ENCODE peak calls at places on chromosomes 7 and 10, in four cellular contexts. W is heart left ventricle, Y is Caco-2, Z is neural progenitor cell. B is an unnamed sample. For H3K36me3, the result is how much of the 10 kb centered on the place peaks cover.

GRCh38 chr10:131034451-131034850 is 277.1 kb downstream of the TCERG1L start:
- DNase-seq in W (no peak), Y (no peak), Z (no peak), B (no peak)

GRCh38 chr10:132142396-132143161 is 44.2 kb upstream of the DPYSL4 start:
- DNase-seq in W (no peak), Y (peak), Z (peak), B (peak)

GRCh38 chr7:152313879-152314604 is 121.8 kb downstream of the KMT2C start:
- DNase-seq in W (peak), Y (no peak), Z (no peak), B (no peak)

GRCh38 chr7:1151653-1152425 is 8.2 kb downstream of the ZFAND2A start:
- DNase-seq in W (no peak), Y (no peak), Z (no peak), B (no peak)

GRCh38 chr7:94050046-94050445 is 45.9 kb upstream of the BET1 start:
- DNase-seq in W (no peak), Y (no peak), Z (no peak), B (peak)

GRCh38 chr7:70710011-70710480 is 421.9 kb upstream of the GALNT17 start:
- DNase-seq in W (no peak), Y (peak), Z (no peak), B (no peak)

GRCh38 chr7:6256709-6257535 is 15.5 kb downstream of the CYTH3 start:
- DNase-seq in W (peak), Y (peak), Z (no peak), B (peak)

GRCh38 chr7:96723622-96724021 is 14.0 kb upstream of the SEM1 start:
- DNase-seq in W (no peak), Y (no peak), Z (no peak), B (no peak)

GRCh38 chr10:105189464-105189800 is 548.3 kb downstream of the SORCS3 start:
- DNase-seq in W (no peak), Y (no peak), Z (no peak), B (no peak)

GRCh38 chr7:2003931-2004812 is 228.6 kb downstream of the MAD1L1 start:
- DNase-seq in W (peak), Y (peak), Z (no peak), B (no peak)

GRCh38 chr7:128872394-128872824 is 9.8 kb downstream of the ATP6V1F start:
- DNase-seq in W (no peak), Y (no peak), Z (no peak), B (no peak)

GRCh38 chr7:44240983-44241510 is 40.3 kb downstream of the YKT6 start:
- DNase-seq in W (peak), Y (peak), Z (peak), B (peak)

GRCh38 chr7:106419455-106420182 is 134.8 kb upstream of the NAMPT start:
- DNase-seq in W (no peak), Y (no peak), Z (no peak), B (no peak)

GRCh38 chr7:12683678-12684077 is 3.8 kb upstream of the ARL4A start:
- DNase-seq in W (no peak), Y (no peak), Z (no peak), B (no peak)

GRCh38 chr7:7474436-7474835 is 61.2 kb downstream of the COL28A1 start:
- DNase-seq in W (no peak), Y (no peak), Z (no peak), B (no peak)

GRCh38 chr10:119211625-119212441 is 4.5 kb downstream of the GRK5 start:
- DNase-seq in W (no peak), Y (no peak), Z (peak), B (no peak)
- H3K4me3 ChIP-seq in W (peak), Y (no peak), Z (no peak), B (peak)

DNA sequence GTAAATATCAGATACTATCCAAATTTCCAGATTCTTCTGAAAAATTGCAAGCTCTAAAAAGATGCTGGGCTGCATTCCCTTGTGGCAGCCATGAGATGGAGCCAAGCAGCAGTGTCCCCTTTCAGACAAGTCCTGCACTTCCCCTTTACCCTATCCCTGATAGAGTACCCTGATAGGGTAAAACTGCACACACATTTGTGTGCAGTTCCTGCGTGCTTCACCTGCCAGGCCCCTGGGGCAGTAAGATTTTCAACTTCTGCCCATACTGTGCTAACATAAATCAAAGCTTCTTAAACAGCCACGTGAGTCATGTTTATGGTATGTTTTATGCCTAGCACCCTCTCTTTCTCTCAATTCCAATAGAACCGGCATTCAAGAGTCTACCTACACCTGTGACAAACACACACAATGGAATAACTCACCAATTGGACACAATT is 52.2 kb downstream of the IFIT5 start:
- DNase-seq in W (no peak), Y (peak), Z (peak), B (no peak)
- TF ChIP-seq CTCF in W (peak), Y (no peak), Z (peak), B (peak)

GRCh38 chr7:55977831-55978230 is 13.4 kb downstream of the NIPSNAP2 start:
- DNase-seq in W (no peak), Y (no peak), Z (no peak), B (no peak)

GRCh38 chr7:55980266-55980665 is 15.9 kb downstream of the NIPSNAP2 start:
- DNase-seq in W (no peak), Y (no peak), Z (no peak), B (no peak)

GRCh38 chr7:55983537-55983936 is 19.2 kb downstream of the NIPSNAP2 start:
- DNase-seq in W (no peak), Y (no peak), Z (no peak), B (no peak)
- H3K36me3 ChIP-seq in W (half or more), Y (under half), Z (under half), B (under half)

DNA sequence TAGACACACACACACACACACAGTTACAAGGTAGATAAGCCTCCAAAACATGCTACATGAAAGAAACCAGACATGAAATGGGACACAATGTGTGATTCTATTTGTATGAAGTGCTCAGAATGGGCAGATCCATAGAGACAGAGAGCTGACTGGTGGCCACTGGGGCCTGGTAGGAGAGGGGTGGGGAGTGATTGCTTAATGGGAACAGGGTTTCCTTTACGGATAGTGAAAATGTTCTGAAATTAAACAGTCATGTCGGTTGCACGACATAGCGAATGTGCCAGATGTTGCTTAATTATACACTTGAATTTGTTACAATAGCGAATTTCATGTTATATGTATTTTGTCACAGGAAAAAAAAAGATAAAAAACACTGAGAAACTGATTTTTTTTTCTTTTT is 122.3 kb downstream of the SPDYE5 start:
- DNase-seq in W (no peak), Y (no peak), Z (no peak), B (no peak)
- H3K4me3 ChIP-seq in W (no peak), Y (no peak), Z (no peak), B (no peak)

DNA sequence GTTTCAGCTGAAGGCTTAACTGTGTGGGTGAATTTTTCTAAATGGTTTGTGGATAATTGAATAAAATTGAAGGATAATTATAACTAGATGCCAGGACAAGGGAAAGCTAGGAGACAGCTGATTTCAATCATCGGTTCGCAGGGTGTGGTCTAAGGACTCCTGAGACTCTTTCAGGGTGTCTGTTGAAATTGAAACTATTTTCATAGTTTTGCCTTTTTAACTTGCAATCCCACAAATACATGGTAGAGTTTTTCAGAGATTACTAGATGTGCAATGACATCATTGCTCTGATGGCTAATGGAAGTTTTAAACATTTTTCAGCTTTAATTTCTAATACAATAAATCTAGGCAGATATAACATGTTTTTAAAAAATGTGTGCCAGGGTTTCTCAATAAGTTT is 18.5 kb downstream of the TRUB1 start:
- DNase-seq in W (no peak), Y (no peak), Z (no peak), B (no peak)
- TF ChIP-seq CTCF in W (no peak), Y (no peak), Z (no peak), B (no peak)

DNA sequence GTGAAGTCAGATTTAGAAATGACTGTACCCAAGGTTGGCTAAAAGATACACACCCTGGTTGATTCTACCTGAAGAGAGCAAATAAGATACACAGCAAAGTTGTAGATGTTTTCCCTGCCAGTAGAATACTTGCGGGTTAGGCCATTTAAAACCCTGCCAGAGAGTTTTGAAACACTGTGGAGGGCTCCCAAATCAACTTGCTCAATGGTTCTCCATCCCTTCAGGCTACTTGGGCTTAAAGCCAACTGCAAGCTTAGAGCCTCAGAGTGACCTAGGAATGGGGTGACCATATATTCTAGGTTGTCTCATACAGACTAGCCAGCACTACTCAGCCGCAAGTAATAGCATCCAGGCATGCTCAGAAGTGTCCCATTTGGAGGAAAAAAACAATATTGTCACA is 10.0 kb downstream of the CAV1 start:
- DNase-seq in W (no peak), Y (no peak), Z (no peak), B (no peak)
- H3K36me3 ChIP-seq in W (half or more), Y (under half), Z (under half), B (under half)

GRCh38 chr7:141586878-141587277 is 35.7 kb downstream of the AGK start:
- DNase-seq in W (no peak), Y (no peak), Z (no peak), B (no peak)
- H3K4me3 ChIP-seq in W (no peak), Y (no peak), Z (no peak), B (no peak)

DNA sequence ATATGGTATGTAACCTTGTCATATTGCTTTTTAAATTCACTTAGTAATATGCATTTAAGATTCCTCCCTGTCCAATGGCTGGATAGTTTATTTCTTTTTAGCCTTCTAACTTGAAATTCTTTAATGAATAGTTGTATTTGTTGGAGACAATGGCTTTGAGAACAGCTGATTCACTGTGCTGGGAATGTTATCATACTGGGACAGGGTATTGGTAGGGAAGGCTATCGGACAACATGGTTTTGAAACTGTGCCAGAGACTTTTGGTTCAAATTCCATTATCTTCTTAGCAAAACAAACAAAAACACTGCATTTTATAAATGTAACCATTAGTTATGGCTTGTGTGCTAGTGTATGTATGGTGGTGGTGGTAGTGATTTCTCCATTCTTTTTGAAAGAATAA is 517.1 kb upstream of the ANKRD30A start:
- DNase-seq in W (no peak), Y (no peak), Z (no peak), B (no peak)
- TF ChIP-seq CTCF in W (no peak), Y (no peak), Z (no peak), B (no peak)

DNA sequence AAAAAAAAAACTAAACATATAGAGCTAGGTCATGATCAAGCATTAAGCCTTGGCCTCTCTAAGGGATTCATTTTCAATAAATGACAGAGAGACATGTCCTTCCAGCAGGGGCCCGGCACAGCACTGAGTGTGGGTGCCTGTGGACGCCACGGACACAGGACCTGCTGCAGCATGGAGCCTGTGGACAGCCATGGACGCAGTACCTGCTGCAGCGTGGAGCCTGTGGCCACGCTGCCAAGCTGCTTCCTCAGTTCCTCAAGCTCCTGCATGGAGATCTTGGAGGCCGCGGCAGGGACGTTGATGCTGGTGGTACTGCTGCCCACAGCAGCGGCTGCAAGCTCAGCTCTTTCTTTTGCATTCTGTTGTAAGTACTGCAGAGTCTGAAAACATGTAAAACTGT is 9.4 kb downstream of the TUBGCP2 start:
- DNase-seq in W (no peak), Y (no peak), Z (no peak), B (no peak)
- H3K36me3 ChIP-seq in W (half or more), Y (under half), Z (under half), B (under half)

GRCh38 chr10:92691042-92691590 is 1.4 kb downstream of the HHEX start:
- DNase-seq in W (peak), Y (no peak), Z (peak), B (peak)
- H3K4me3 ChIP-seq in W (peak), Y (peak), Z (peak), B (no peak)